ENCODE peak calls at places on chromosome 5, in six cellular contexts. V, Q, G, E, F and D are unnamed samples.

GRCh38 chr5:171127314-171127713 is 181.7 kb upstream of the TLX3 start:
- DNase-seq in V (no peak), Q (no peak), G (no peak), E (no peak), F (no peak), D (no peak)

GRCh38 chr5:99105216-99105615 is 176.4 kb upstream of the CHD1 start:
- DNase-seq in V (no peak), Q (no peak), G (no peak), E (no peak), F (no peak), D (no peak)

GRCh38 chr5:113337515-113338140 is 97.2 kb downstream of the TSSK1B start:
- DNase-seq in V (no peak), Q (no peak), G (no peak), E (no peak), F (no peak), D (no peak)

GRCh38 chr5:124956471-124957029 is 210.1 kb upstream of the ZNF608 start:
- DNase-seq in V (no peak), Q (no peak), G (no peak), E (no peak), F (no peak), D (no peak)

GRCh38 chr5:124797665-124798087 is 51.2 kb upstream of the ZNF608 start:
- DNase-seq in V (no peak), Q (no peak), G (no peak), E (peak), F (no peak), D (no peak)

GRCh38 chr5:172411423-172412111 is 42.8 kb downstream of the SH3PXD2B start:
- DNase-seq in V (no peak), Q (no peak), G (no peak), E (no peak), F (peak), D (no peak)

GRCh38 chr5:31477971-31478370 is 53.9 kb downstream of the DROSHA start:
- DNase-seq in V (no peak), Q (no peak), G (no peak), E (no peak), F (no peak), D (no peak)

GRCh38 chr5:131996210-131997025 is 15.0 kb downstream of the ACSL6 start:
- DNase-seq in V (no peak), Q (no peak), G (no peak), E (no peak), F (peak), D (no peak)

GRCh38 chr5:59348189-59348588 is 545.3 kb downstream of the PDE4D start:
- DNase-seq in V (no peak), Q (no peak), G (no peak), E (no peak), F (no peak), D (no peak)

GRCh38 chr5:145922059-145922458 is 14.3 kb upstream of the SH3RF2 start:
- DNase-seq in V (no peak), Q (no peak), G (no peak), E (no peak), F (no peak), D (no peak)

GRCh38 chr5:178373711-178374110 is 141.1 kb upstream of the PHYKPL start:
- DNase-seq in V (no peak), Q (no peak), G (no peak), E (no peak), F (no peak), D (no peak)

GRCh38 chr5:125140220-125140619 is 393.8 kb upstream of the ZNF608 start:
- DNase-seq in V (no peak), Q (no peak), G (no peak), E (no peak), F (no peak), D (no peak)

GRCh38 chr5:88833371-88834107 is 49.4 kb downstream of the MEF2C start:
- DNase-seq in V (peak), Q (no peak), G (no peak), E (peak), F (no peak), D (no peak)

GRCh38 chr5:137954131-137954879 is 65.0 kb downstream of the PKD2L2 start:
- DNase-seq in V (peak), Q (no peak), G (no peak), E (peak), F (no peak), D (no peak)

GRCh38 chr5:169629847-169630548 is 7.1 kb upstream of the DOCK2 start:
- DNase-seq in V (peak), Q (no peak), G (no peak), E (no peak), F (no peak), D (no peak)

GRCh38 chr5:61677220-61677619 is 345.2 kb downstream of the ZSWIM6 start:
- DNase-seq in V (no peak), Q (no peak), G (no peak), E (no peak), F (no peak), D (no peak)

GRCh38 chr5:31638748-31639418 is at the start of gene PDZD2:
- DNase-seq in V (peak), Q (peak), G (peak), E (peak), F (peak), D (peak)

GRCh38 chr5:174935854-174936474 is 211.6 kb downstream of the MSX2 start:
- DNase-seq in V (no peak), Q (no peak), G (peak), E (peak), F (peak), D (peak)
- TF ChIP-seq CTCF in V (peak), Q (peak), G (peak), E (peak), F (peak), D (peak)

DNA sequence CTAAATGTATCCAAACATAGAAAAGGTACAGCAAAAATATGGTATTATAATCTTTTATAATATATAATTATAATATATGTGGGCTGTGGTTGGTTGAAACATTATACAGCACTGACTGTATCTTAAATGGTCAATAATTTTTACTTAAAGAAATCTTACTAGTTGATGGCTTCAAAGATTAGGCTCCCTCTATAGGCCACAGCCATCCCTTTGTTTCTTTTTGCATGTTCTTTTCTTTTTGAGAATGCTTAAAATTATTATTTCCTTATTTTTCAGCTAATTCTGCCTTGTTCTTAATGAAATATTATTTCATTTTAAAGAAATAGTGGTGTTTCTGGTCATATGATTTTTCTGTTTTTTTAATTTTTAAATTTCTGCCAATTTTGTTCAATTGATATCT is 128.5 kb downstream of the MAST4 start:
- DNase-seq in V (no peak), Q (no peak), G (no peak), E (no peak), F (no peak), D (no peak)
- TF ChIP-seq CTCF in V (peak), Q (no peak), G (no peak), E (no peak), F (no peak), D (no peak)

GRCh38 chr5:127373858-127374491 is 83.4 kb downstream of the MEGF10 start:
- DNase-seq in V (no peak), Q (no peak), G (no peak), E (no peak), F (no peak), D (no peak)
- TF ChIP-seq CTCF in V (peak), Q (peak), G (peak), E (no peak), F (peak), D (peak)

DNA sequence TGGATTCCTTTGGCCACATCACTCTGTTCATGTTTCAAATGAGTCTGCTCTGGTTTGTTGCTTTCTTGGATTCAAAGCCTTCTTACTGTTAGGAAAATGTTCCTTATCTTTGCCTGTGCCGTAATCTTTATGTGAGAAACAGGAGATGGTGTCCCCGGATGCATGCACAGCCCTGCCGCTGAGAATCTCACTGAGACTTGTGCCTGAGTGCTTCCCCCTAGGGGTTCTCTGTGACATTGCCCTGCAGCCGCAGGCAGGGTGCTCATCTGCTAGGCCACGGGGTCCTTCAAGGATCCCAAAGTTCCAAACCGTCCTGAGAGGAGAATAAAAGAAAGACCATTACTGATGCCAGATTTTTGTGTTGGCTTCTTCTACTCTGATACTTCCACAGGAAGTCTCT is 81.4 kb upstream of the ANKRD55 start:
- DNase-seq in V (no peak), Q (no peak), G (no peak), E (no peak), F (no peak), D (no peak)
- TF ChIP-seq CTCF in V (peak), Q (peak), G (no peak), E (no peak), F (peak), D (peak)

GRCh38 chr5:134902071-134902801 is 2.7 kb upstream of the PCBD2 start:
- DNase-seq in V (no peak), Q (no peak), G (no peak), E (no peak), F (no peak), D (no peak)
- TF ChIP-seq CTCF in V (no peak), Q (no peak), G (no peak), E (no peak), F (no peak), D (no peak)

GRCh38 chr5:149765932-149766331 is 35.8 kb downstream of the PPARGC1B start:
- DNase-seq in V (no peak), Q (no peak), G (no peak), E (no peak), F (no peak), D (no peak)
- TF ChIP-seq CTCF in V (no peak), Q (no peak), G (peak), E (peak), F (peak), D (peak)

DNA sequence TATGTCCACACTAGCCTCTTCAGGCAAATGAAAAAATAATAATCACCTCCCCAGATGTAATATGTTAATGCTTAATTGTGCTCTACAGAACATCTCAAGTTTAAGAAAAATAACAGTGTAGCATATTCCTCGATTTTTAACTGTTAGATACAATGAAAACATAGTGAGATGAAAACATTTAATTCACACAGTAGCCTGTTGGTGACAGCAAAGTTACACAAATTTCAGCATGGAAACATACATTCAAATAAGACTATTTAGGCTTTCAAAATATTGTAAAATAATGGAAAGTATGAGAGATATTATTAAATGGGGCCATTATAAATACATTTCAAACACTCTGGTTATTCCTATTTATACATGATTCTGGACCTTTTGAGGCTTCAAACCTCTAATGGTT is 543.1 kb downstream of the MAT2B start:
- DNase-seq in V (no peak), Q (no peak), G (no peak), E (no peak), F (no peak), D (no peak)
- TF ChIP-seq CTCF in V (no peak), Q (peak), G (no peak), E (peak), F (no peak), D (peak)

GRCh38 chr5:175718401-175719108 is 60.7 kb downstream of the HRH2 start:
- DNase-seq in V (no peak), Q (no peak), G (no peak), E (peak), F (peak), D (no peak)
- TF ChIP-seq CTCF in V (peak), Q (peak), G (peak), E (peak), F (peak), D (peak)

GRCh38 chr5:54234304-54234938 is 76.0 kb downstream of the ARL15 start:
- DNase-seq in V (no peak), Q (no peak), G (no peak), E (no peak), F (no peak), D (no peak)
- TF ChIP-seq CTCF in V (peak), Q (peak), G (peak), E (peak), F (peak), D (peak)

GRCh38 chr5:144191461-144191860 is 20.8 kb downstream of the KCTD16 start:
- DNase-seq in V (no peak), Q (no peak), G (no peak), E (no peak), F (no peak), D (no peak)

GRCh38 chr5:144194148-144194547 is 23.5 kb downstream of the KCTD16 start:
- DNase-seq in V (no peak), Q (no peak), G (no peak), E (no peak), F (no peak), D (no peak)

GRCh38 chr5:144189800-144190429 is 19.2 kb downstream of the KCTD16 start:
- DNase-seq in V (peak), Q (no peak), G (no peak), E (no peak), F (no peak), D (no peak)

GRCh38 chr5:144195443-144195842 is 24.8 kb downstream of the KCTD16 start:
- DNase-seq in V (no peak), Q (no peak), G (no peak), E (no peak), F (no peak), D (no peak)

DNA sequence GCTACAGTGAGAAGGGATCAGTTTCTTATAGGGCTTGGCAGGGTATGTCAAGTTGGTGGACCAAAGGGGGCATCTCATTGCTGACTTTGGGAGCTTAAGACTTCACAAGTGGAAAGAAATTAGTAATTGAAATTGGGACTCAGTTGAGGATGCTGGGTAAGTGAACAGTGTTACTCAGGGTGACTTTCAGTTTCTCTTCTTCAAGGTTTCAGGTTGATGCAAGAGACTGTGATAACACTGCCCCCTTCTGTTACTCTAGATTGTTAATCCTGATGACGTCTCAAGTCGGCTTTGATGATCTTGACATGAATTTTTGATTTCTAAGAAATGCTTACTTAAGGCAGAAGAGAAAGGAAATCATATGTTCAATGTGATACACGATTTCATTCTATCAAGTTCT is 21.3 kb downstream of the KCTD16 start:
- DNase-seq in V (no peak), Q (no peak), G (no peak), E (no peak), F (no peak), D (no peak)
- TF ChIP-seq CTCF in V (peak), Q (peak), G (no peak), E (peak), F (peak), D (peak)